ENCODE peak calls at places on chromosomes 13 and 19, in eight cellular contexts. L is HT1080, I is left ventricle myocardium superior, N is A172, K is ELF-1, Y is T-helper 2 cell, P is tibial artery, H is neural progenitor cell. Q is an unnamed sample.
A peak's percentile ranks its signal among the peaks of the same experiment; 100 is the strongest.

GRCh38 chr13:48221301-48222190 is 11.5 kb upstream of the ITM2B start:
- DNase-seq in P (peak; percentile 48), L (no peak), Y (peak; percentile 39), I (no peak), N (no peak), K (no peak), H (no peak), Q (no peak)

GRCh38 chr19:827710-828321 is at the start of gene AZU1:
- DNase-seq in K (no peak), H (no peak), Y (no peak), L (no peak), I (no peak), N (peak; percentile 32), P (no peak), Q (no peak)

GRCh38 chr19:7926727-7927604 is 1.0 kb upstream of the CTXN1 start:
- DNase-seq in L (no peak), I (peak; percentile 31), K (peak; percentile 22), H (no peak), N (no peak), Y (no peak), P (no peak), Q (peak; percentile 70)

GRCh38 chr13:101893021-101893420 is 440.5 kb downstream of the ITGBL1 start:
- DNase-seq in K (no peak), Y (no peak), H (no peak), N (no peak), P (no peak), I (no peak), L (no peak), Q (no peak)

GRCh38 chr13:97191615-97192014 is 30.5 kb upstream of the MBNL2 start:
- DNase-seq in K (no peak), N (no peak), L (no peak), Y (peak; percentile 17), I (no peak), P (no peak), H (no peak), Q (no peak)

GRCh38 chr13:32911506-32911905 is 104.7 kb upstream of the KL start:
- DNase-seq in H (peak; percentile 54), N (peak; percentile 45), L (peak; percentile 55), I (no peak), Y (peak; percentile 58), P (no peak), K (peak; percentile 45), Q (no peak)

GRCh38 chr13:77928909-77929308 is 10.3 kb upstream of the EDNRB start:
- DNase-seq in N (no peak), H (no peak), P (no peak), Y (peak; percentile 24), L (peak; percentile 66), I (no peak), K (no peak), Q (no peak)

GRCh38 chr19:19645233-19645870 is 1.9 kb upstream of the GMIP start:
- DNase-seq in H (no peak), K (no peak), P (no peak), I (no peak), L (no peak), N (no peak), Y (no peak), Q (no peak)

GRCh38 chr13:76225815-76226489 is 589.8 kb downstream of the LMO7 start:
- DNase-seq in I (peak; percentile 59), K (no peak), H (peak; percentile 55), L (peak; percentile 44), N (no peak), Y (no peak), P (no peak), Q (no peak)

GRCh38 chr19:49340069-49340864 is 5.1 kb downstream of the CD37 start:
- DNase-seq in H (peak; percentile 52), L (no peak), N (no peak), P (peak; percentile 80), K (peak; percentile 88), I (peak; percentile 79), Y (no peak), Q (no peak)

GRCh38 chr19:48799358-48800300 is 11.2 kb downstream of the BCAT2 start:
- DNase-seq in N (no peak), H (no peak), L (no peak), I (no peak), P (no peak), K (no peak), Y (no peak), Q (no peak)

GRCh38 chr19:20503536-20503935 is 62.0 kb downstream of the ZNF737 start:
- DNase-seq in L (no peak), K (no peak), I (no peak), P (no peak), N (peak; percentile 8), H (no peak), Y (no peak), Q (no peak)

GRCh38 chr19:38512277-38512676 is 78.8 kb downstream of the RYR1 start:
- DNase-seq in Y (no peak), H (no peak), I (no peak), N (no peak), L (no peak), P (no peak), K (no peak), Q (no peak)

GRCh38 chr13:112057736-112058518 is 9.0 kb upstream of the SOX1 start:
- DNase-seq in P (no peak), N (no peak), H (peak; percentile 74), Y (no peak), I (no peak), L (no peak), K (no peak), Q (no peak)

GRCh38 chr13:74197686-74198085 is 63.5 kb upstream of the KLF12 start:
- DNase-seq in Y (no peak), H (no peak), K (no peak), P (no peak), N (no peak), L (no peak), I (no peak), Q (no peak)

GRCh38 chr13:96994030-96994848 is at the start of gene OXGR1:
- DNase-seq in I (peak; percentile 27), L (no peak), P (no peak), K (peak; percentile 19), Y (no peak), H (peak; percentile 36), N (no peak), Q (no peak)

GRCh38 chr19:3441089-3441985 is 39.0 kb downstream of the SMIM24 start:
- DNase-seq in P (no peak), K (no peak), Y (no peak), I (no peak), N (no peak), L (no peak), H (no peak), Q (no peak)